ENCODE peak calls at places on chromosomes 11 and 22, in ten cellular contexts. Z is transverse colon; X is brain microvascular endothelial cell; C is body of pancreas; Q is foreskin keratinocyte; R is HL-60; H is mammary epithelial cell; P is CD8-positive, alpha-beta T cell; V is CD8-positive, alpha-beta memory T cell; K is thoracic aorta. F is an unnamed sample.

GRCh38 chr22:43343262-43343988 is at the start of gene SCUBE1:
- DNase-seq in Z (peak; percentile 52), X (no peak), C (peak; percentile 67), Q (no peak), R (peak; percentile 43), H (peak; percentile 14), P (peak; percentile 4), V (peak; percentile 22), K (no peak), F (peak; percentile 40)

GRCh38 chr22:35397095-35397904 is 2.6 kb upstream of the MCM5 start:
- DNase-seq in Z (no peak), X (no peak), C (peak; percentile 61), Q (no peak), R (no peak), H (no peak), P (no peak), V (no peak), K (no peak), F (no peak)

GRCh38 chr22:37566329-37566837 is 6.1 kb downstream of the CDC42EP1 start:
- DNase-seq in Z (peak; percentile 44), X (no peak), C (no peak), Q (no peak), R (no peak), H (no peak), P (peak; percentile 18), V (peak; percentile 52), K (no peak), F (no peak)

GRCh38 chr11:96869207-96869606 is 479.4 kb downstream of the JRKL start:
- DNase-seq in Z (no peak), X (no peak), C (no peak), Q (peak; percentile 37), R (no peak), H (peak; percentile 20), P (no peak), V (no peak), K (no peak), F (no peak)

GRCh38 chr11:75490221-75491181 is 35.2 kb downstream of the GDPD5 start:
- DNase-seq in Z (no peak), X (no peak), C (no peak), Q (peak; percentile 49), R (no peak), H (peak; percentile 32), P (no peak), V (no peak), K (no peak), F (no peak)

GRCh38 chr22:33922268-33922667 is 2.0 kb upstream of the LARGE1 start:
- DNase-seq in Z (peak; percentile 39), X (peak; percentile 21), C (peak; percentile 57), Q (peak; percentile 15), R (no peak), H (peak; percentile 27), P (no peak), V (no peak), K (no peak), F (peak; percentile 42)

GRCh38 chr11:26276798-26277424 is 55.0 kb upstream of the ANO3 start:
- DNase-seq in Z (peak; percentile 42), X (peak; percentile 61), C (peak; percentile 66), Q (peak; percentile 46), R (peak; percentile 36), H (peak; percentile 35), P (no peak), V (no peak), K (no peak), F (peak; percentile 41)

GRCh38 chr11:82356316-82356715 is 377.3 kb downstream of the FAM181B start:
- DNase-seq in Z (no peak), X (no peak), C (no peak), Q (peak; percentile 3), R (no peak), H (no peak), P (no peak), V (no peak), K (no peak), F (no peak)

GRCh38 chr11:104872393-104872792 is 25.9 kb downstream of the CASP12 start:
- DNase-seq in Z (no peak), X (no peak), C (no peak), Q (no peak), R (no peak), H (no peak), P (no peak), V (no peak), K (no peak), F (no peak)

DNA sequence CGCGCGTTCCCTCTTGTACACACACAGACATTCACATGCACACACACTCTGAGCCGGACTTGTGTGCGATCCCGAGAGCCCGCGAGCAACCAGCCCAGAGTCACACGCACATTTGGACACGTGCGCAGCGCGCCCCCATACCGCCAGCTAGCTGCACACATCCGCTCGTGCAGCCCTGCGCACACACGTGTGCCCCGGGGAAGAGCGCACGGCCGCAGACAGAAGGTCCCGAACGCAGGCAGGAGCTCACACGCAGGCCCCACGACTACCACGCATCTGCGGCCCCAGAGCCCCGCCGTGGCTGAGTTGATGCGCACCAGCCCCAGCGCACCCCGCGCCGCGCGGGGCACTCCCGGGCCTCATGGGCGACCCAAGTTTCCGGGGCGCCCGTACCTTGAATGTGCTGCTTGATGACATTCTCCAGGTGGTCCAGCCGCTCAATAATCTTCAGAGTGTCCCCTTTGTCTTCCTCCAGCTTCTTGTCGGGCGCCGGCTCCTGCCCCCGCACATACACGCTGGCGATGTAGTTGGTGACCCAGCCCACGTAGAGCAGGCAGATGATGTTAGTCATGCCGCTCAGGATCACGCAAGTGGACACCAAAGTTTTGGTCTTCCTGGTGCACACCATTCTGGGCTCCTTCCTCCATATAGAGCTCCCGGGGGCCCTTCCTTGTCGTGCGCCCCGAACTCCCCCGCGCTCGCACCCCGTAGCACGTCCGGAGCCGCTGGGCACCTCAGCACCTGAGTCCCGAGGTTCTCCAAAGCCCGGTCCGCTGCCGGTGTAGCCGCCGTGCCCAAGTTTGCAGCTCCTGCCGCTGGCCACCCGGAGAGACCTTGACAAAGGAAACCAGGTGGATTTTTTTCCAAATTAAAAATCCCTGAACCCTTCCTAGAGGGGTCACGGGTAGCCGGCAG is 582 bp downstream of the GALNT18 start:
- DNase-seq in Z (peak; percentile 31), X (no peak), C (peak; percentile 39), Q (peak; percentile 50), R (no peak), H (peak; percentile 58), P (no peak), V (no peak), K (no peak), F (no peak)
- H3K27ac ChIP-seq in Z (peak overlapping the region; percentile 73), X (no peak overlapping the region), C (peak overlapping the region; percentile 70), Q (no peak overlapping the region), R (no peak overlapping the region), H (peak overlapping the region; percentile 51), P (no peak overlapping the region), V (no peak overlapping the region), K (peak overlapping the region; percentile 50), F (no peak overlapping the region)

GRCh38 chr22:39515266-39516050 is 4.9 kb upstream of the ATF4 start:
- DNase-seq in Z (no peak), X (no peak), C (no peak), Q (no peak), R (no peak), H (no peak), P (no peak), V (no peak), K (no peak), F (no peak)
- H3K27ac ChIP-seq in Z (no peak overlapping the region), X (no peak overlapping the region), C (no peak overlapping the region), Q (no peak overlapping the region), R (no peak overlapping the region), H (no peak overlapping the region), P (no peak overlapping the region), V (no peak overlapping the region), K (no peak overlapping the region), F (no peak overlapping the region)

GRCh38 chr22:20231499-20232236 is 36.5 kb downstream of the RTN4R start:
- DNase-seq in Z (no peak), X (no peak), C (no peak), Q (no peak), R (no peak), H (no peak), P (no peak), V (no peak), K (no peak), F (no peak)

GRCh38 chr22:20229916-20230775 is 38.0 kb downstream of the RTN4R start:
- DNase-seq in Z (no peak), X (no peak), C (peak; percentile 47), Q (no peak), R (no peak), H (no peak), P (no peak), V (no peak), K (peak; percentile 36), F (no peak)

GRCh38 chr22:20232237-20232598 is 35.9 kb downstream of the RTN4R start:
- DNase-seq in Z (no peak), X (no peak), C (no peak), Q (no peak), R (no peak), H (no peak), P (no peak), V (no peak), K (no peak), F (no peak)

GRCh38 chr22:20232781-20233180 is 35.3 kb downstream of the RTN4R start:
- DNase-seq in Z (no peak), X (no peak), C (no peak), Q (no peak), R (no peak), H (no peak), P (no peak), V (no peak), K (no peak), F (no peak)

DNA sequence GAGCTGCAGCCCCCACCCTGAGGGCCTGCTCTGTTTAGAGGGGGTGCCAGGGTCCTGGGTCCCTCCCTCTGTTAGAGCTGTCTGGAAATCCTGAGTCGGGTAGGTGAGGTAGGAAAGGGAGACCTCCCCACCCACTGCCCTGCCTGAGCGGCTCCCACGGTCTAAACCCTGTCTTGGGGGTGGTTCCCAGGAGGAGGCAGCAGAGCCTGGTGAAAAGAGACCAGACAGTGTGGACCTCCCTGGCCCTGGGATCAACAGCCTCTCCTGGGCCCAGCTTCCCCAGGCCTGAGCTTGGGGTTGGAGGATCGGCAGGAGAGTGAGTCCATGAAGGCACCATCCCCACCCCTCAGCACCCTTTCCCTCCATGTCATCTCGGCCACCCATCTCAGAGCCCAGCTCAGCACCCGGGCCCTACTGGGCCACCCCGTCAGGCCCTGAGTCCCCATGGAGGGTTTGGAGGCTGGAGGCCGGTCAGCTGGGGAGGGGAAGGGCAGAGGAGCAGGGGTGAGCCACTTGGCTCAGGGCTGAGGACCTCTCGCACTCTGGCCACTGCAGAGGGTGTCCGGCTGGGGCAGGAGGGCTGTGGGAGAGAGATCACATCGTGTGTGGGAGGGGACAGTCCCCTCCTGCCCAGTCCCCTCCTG is 37.2 kb downstream of the RTN4R start:
- DNase-seq in Z (no peak), X (no peak), C (no peak), Q (no peak), R (no peak), H (no peak), P (no peak), V (no peak), K (no peak), F (no peak)
- H3K27ac ChIP-seq in Z (no peak overlapping the region), X (no peak overlapping the region), C (no peak overlapping the region), Q (no peak overlapping the region), R (no peak overlapping the region), H (no peak overlapping the region), P (no peak overlapping the region), V (no peak overlapping the region), K (peak overlapping the region; percentile 3), F (no peak overlapping the region)

DNA sequence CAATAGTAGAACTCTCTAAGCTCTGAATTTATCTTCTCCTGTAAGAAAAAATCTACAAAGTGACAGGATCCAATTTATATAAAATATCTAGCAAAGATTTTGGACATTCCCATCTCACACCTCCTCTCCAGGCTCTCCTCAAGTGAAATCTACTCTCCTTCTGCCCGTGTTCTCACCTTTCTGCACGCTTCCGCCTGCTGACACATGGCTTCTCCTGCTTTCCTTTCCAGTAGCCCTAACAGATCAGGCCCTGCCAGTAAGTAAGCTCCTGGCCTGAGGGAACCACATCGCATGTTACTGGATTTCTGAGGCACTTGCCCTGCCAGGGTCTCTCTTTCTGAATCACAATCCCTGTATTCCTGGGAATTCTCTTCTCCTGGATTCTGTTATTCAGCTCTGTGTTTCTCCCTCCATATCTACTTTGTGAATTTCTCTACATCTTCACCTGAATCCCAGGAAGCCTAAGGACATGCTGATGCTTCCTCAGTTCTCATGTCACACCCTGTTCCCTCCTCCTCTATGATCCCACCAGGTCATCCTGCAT is 53.3 kb upstream of the TOP3B start:
- DNase-seq in Z (no peak), X (no peak), C (no peak), Q (no peak), R (no peak), H (no peak), P (no peak), V (no peak), K (no peak), F (no peak)
- H3K27ac ChIP-seq in Z (no peak overlapping the region), X (no peak overlapping the region), C (no peak overlapping the region), Q (no peak overlapping the region), R (no peak overlapping the region), H (no peak overlapping the region), P (no peak overlapping the region), V (no peak overlapping the region), K (no peak overlapping the region), F (no peak overlapping the region)

F was measured in small intestine.